ENCODE peak calls at places on chromosome 5, in five cellular contexts. H, Y, B, W and A are unnamed samples.

GRCh38 chr5:141640698-141641097 is 3.9 kb downstream of the RELL2 start:
- DNase-seq in W (no peak), Y (no peak), H (no peak), B (no peak), A (no peak)

GRCh38 chr5:107359916-107360234 is 310.9 kb downstream of the EFNA5 start:
- DNase-seq in Y (no peak), W (no peak), B (no peak), H (no peak), A (no peak)

GRCh38 chr5:67483453-67484030 is 286.9 kb upstream of the CD180 start:
- DNase-seq in Y (no peak), W (no peak), H (no peak), B (no peak), A (no peak)

GRCh38 chr5:177447611-177448243 is 1.1 kb downstream of the PRR7 start:
- DNase-seq in W (no peak), B (peak; percentile 44), H (peak; percentile 88), Y (peak; percentile 92), A (peak; percentile 81)

GRCh38 chr5:93583799-93584530 is 943 bp downstream of the NR2F1 start:
- DNase-seq in H (no peak), B (no peak), Y (peak; percentile 56), W (peak; percentile 59), A (peak; percentile 75)

GRCh38 chr5:80246995-80247729 is 8.7 kb downstream of the SERINC5 start:
- DNase-seq in B (peak; percentile 69), W (peak; percentile 49), Y (peak; percentile 82), H (peak; percentile 42), A (peak; percentile 66)

GRCh38 chr5:83097582-83098265 is 20.4 kb downstream of the XRCC4 start:
- DNase-seq in Y (no peak), H (no peak), B (no peak), W (no peak), A (peak; percentile 74)

GRCh38 chr5:41122459-41122858 is 51.3 kb upstream of the MROH2B start:
- DNase-seq in H (no peak), Y (no peak), W (no peak), B (no peak), A (peak; percentile 43)

GRCh38 chr5:140327589-140327988 is 18.8 kb downstream of the HBEGF start:
- DNase-seq in B (no peak), Y (no peak), W (no peak), H (no peak), A (peak; percentile 65)

GRCh38 chr5:21862986-21863385 is 990.2 kb downstream of the CDH12 start:
- DNase-seq in W (no peak), B (no peak), H (no peak), Y (no peak), A (no peak)

GRCh38 chr5:126499742-126500396 is 76.7 kb downstream of the GRAMD2B start:
- DNase-seq in W (no peak), Y (no peak), B (no peak), H (no peak), A (no peak)